ENCODE peak calls at places on chromosomes 1 and 21, in four cellular contexts. One of them, this sample, is unnamed.

GRCh38 chr1:110638556-110638955 is 32.4 kb upstream of the KCNA2 start:
- DNase-seq in nephron progenitor cell: no peak
- DNase-seq in NCI-H2029 treated with DMSO at 0.1 percent for 48 hours: no peak
- DNase-seq in midbrain: no peak
- DNase-seq in this sample: no peak

GRCh38 chr1:9438431-9439073 is 100.7 kb upstream of the SLC25A33 start:
- DNase-seq in nephron progenitor cell: no peak
- DNase-seq in NCI-H2029 treated with DMSO at 0.1 percent for 48 hours: no peak
- DNase-seq in midbrain: peak
- DNase-seq in this sample: peak

GRCh38 chr1:230426246-230427101 is at the start of gene PGBD5:
- DNase-seq in nephron progenitor cell: peak
- DNase-seq in NCI-H2029 treated with DMSO at 0.1 percent for 48 hours: peak
- DNase-seq in midbrain: peak
- DNase-seq in this sample: peak

GRCh38 chr1:220573836-220574235 is 45.9 kb downstream of the MARK1 start:
- DNase-seq in nephron progenitor cell: no peak
- DNase-seq in NCI-H2029 treated with DMSO at 0.1 percent for 48 hours: no peak
- DNase-seq in midbrain: no peak
- DNase-seq in this sample: no peak

GRCh38 chr1:205339717-205340116 is 17.0 kb downstream of the KLHDC8A start:
- DNase-seq in nephron progenitor cell: no peak
- DNase-seq in NCI-H2029 treated with DMSO at 0.1 percent for 48 hours: no peak
- DNase-seq in midbrain: no peak
- DNase-seq in this sample: no peak

GRCh38 chr1:32465541-32466002 is 700 bp downstream of the ZBTB8B start:
- DNase-seq in nephron progenitor cell: no peak
- DNase-seq in NCI-H2029 treated with DMSO at 0.1 percent for 48 hours: no peak
- DNase-seq in midbrain: no peak
- DNase-seq in this sample: no peak

GRCh38 chr1:1164701-1165451 is 8.8 kb upstream of the TTLL10 start:
- DNase-seq in nephron progenitor cell: peak
- DNase-seq in NCI-H2029 treated with DMSO at 0.1 percent for 48 hours: no peak
- DNase-seq in midbrain: no peak
- DNase-seq in this sample: no peak

GRCh38 chr1:116066868-116067563 is 44.2 kb upstream of the MAB21L3 start:
- DNase-seq in nephron progenitor cell: no peak
- DNase-seq in NCI-H2029 treated with DMSO at 0.1 percent for 48 hours: no peak
- DNase-seq in midbrain: no peak
- DNase-seq in this sample: no peak

GRCh38 chr1:229228522-229228921 is 42.4 kb upstream of the RAB4A start:
- DNase-seq in nephron progenitor cell: no peak
- DNase-seq in NCI-H2029 treated with DMSO at 0.1 percent for 48 hours: no peak
- DNase-seq in midbrain: no peak
- DNase-seq in this sample: no peak

GRCh38 chr1:12528021-12528852 is 89.8 kb downstream of the DHRS3 start:
- DNase-seq in nephron progenitor cell: no peak
- DNase-seq in NCI-H2029 treated with DMSO at 0.1 percent for 48 hours: peak
- DNase-seq in midbrain: peak
- DNase-seq in this sample: peak

GRCh38 chr1:173223031-173223380 is 15.9 kb upstream of the TNFSF4 start:
- DNase-seq in nephron progenitor cell: no peak
- DNase-seq in NCI-H2029 treated with DMSO at 0.1 percent for 48 hours: no peak
- DNase-seq in midbrain: no peak
- DNase-seq in this sample: no peak

GRCh38 chr21:33650230-33650629 is 7.9 kb downstream of the ITSN1 start:
- DNase-seq in nephron progenitor cell: no peak
- DNase-seq in NCI-H2029 treated with DMSO at 0.1 percent for 48 hours: no peak
- DNase-seq in midbrain: no peak
- DNase-seq in this sample: no peak

GRCh38 chr1:63784489-63785390 is 10.9 kb downstream of the ROR1 start:
- DNase-seq in nephron progenitor cell: no peak
- DNase-seq in NCI-H2029 treated with DMSO at 0.1 percent for 48 hours: no peak
- DNase-seq in midbrain: no peak
- DNase-seq in this sample: no peak

GRCh38 chr1:45679123-45679522 is 7.2 kb downstream of the GPBP1L1 start:
- DNase-seq in nephron progenitor cell: no peak
- DNase-seq in NCI-H2029 treated with DMSO at 0.1 percent for 48 hours: no peak
- DNase-seq in midbrain: no peak
- DNase-seq in this sample: no peak

GRCh38 chr1:9840176-9840575 is 16.4 kb upstream of the CLSTN1 start:
- DNase-seq in nephron progenitor cell: no peak
- DNase-seq in NCI-H2029 treated with DMSO at 0.1 percent for 48 hours: peak
- DNase-seq in midbrain: no peak
- DNase-seq in this sample: no peak

GRCh38 chr1:54456921-54457529 is 50.8 kb upstream of the SSBP3 start:
- DNase-seq in nephron progenitor cell: no peak
- DNase-seq in NCI-H2029 treated with DMSO at 0.1 percent for 48 hours: no peak
- DNase-seq in midbrain: no peak
- DNase-seq in this sample: no peak

GRCh38 chr1:38892976-38893375 is 11.6 kb upstream of the GJA9 start:
- DNase-seq in nephron progenitor cell: no peak
- DNase-seq in NCI-H2029 treated with DMSO at 0.1 percent for 48 hours: no peak
- DNase-seq in midbrain: no peak
- DNase-seq in this sample: no peak

GRCh38 chr21:14572206-14572780 is 26.2 kb upstream of the SAMSN1 start:
- DNase-seq in nephron progenitor cell: no peak
- DNase-seq in NCI-H2029 treated with DMSO at 0.1 percent for 48 hours: no peak
- DNase-seq in midbrain: no peak
- DNase-seq in this sample: no peak

GRCh38 chr1:7586031-7586941 is 184.8 kb upstream of the VAMP3 start:
- DNase-seq in nephron progenitor cell: peak
- DNase-seq in NCI-H2029 treated with DMSO at 0.1 percent for 48 hours: no peak
- DNase-seq in midbrain: no peak
- DNase-seq in this sample: no peak

GRCh38 chr1:38071530-38072266 is 25.1 kb upstream of the POU3F1 start:
- DNase-seq in nephron progenitor cell: no peak
- DNase-seq in NCI-H2029 treated with DMSO at 0.1 percent for 48 hours: no peak
- DNase-seq in midbrain: no peak
- DNase-seq in this sample: peak

GRCh38 chr21:45348591-45349327 is 56.2 kb upstream of the COL18A1 start:
- DNase-seq in nephron progenitor cell: no peak
- DNase-seq in NCI-H2029 treated with DMSO at 0.1 percent for 48 hours: no peak
- DNase-seq in midbrain: no peak
- DNase-seq in this sample: no peak

GRCh38 chr1:211909385-211909784 is 78.8 kb upstream of the LPGAT1 start:
- DNase-seq in nephron progenitor cell: no peak
- DNase-seq in NCI-H2029 treated with DMSO at 0.1 percent for 48 hours: no peak
- DNase-seq in midbrain: no peak
- DNase-seq in this sample: no peak

This sample was measured in HuH-7.